ENCODE peak calls at places on chromosomes 6 and 20, in ten cellular contexts. E, N, P, V, T, A, I, S, X and K are unnamed samples.

GRCh38 chr20:1809121-1809520 is 86.1 kb upstream of the SIRPA start:
- DNase-seq in V (no peak), X (no peak), I (no peak), P (no peak), S (no peak), N (peak), A (no peak), E (no peak), T (no peak), K (no peak)

GRCh38 chr20:1278993-1279392 is 12.9 kb downstream of the SNPH start:
- DNase-seq in E (no peak), N (no peak), P (no peak), S (no peak), I (no peak), T (no peak), X (no peak), A (no peak), V (no peak), K (no peak)

GRCh38 chr6:139679516-139680179 is 305.2 kb upstream of the CITED2 start:
- DNase-seq in E (no peak), P (no peak), I (no peak), A (no peak), S (no peak), V (no peak), N (peak), X (no peak), T (no peak), K (no peak)

GRCh38 chr20:51725584-51726176 is 42.5 kb downstream of the ATP9A start:
- DNase-seq in P (no peak), I (no peak), S (no peak), N (no peak), V (no peak), A (no peak), E (no peak), X (no peak), T (no peak), K (no peak)

GRCh38 chr6:155129744-155130143 is 134.1 kb upstream of the CLDN20 start:
- DNase-seq in S (no peak), N (no peak), X (no peak), V (no peak), E (no peak), I (no peak), T (no peak), P (no peak), A (no peak), K (no peak)

GRCh38 chr20:59006864-59007757 is at the start of gene CTSZ:
- DNase-seq in I (peak), T (peak), A (peak), P (no peak), V (no peak), X (peak), N (peak), S (peak), E (peak), K (peak)

GRCh38 chr20:33249456-33249855 is 13.7 kb downstream of the BPIFA1 start:
- DNase-seq in V (no peak), I (no peak), N (no peak), T (no peak), P (no peak), X (no peak), S (no peak), E (no peak), A (no peak), K (no peak)

GRCh38 chr20:31956556-31957220 is 4.8 kb upstream of the PDRG1 start:
- DNase-seq in X (no peak), T (no peak), A (no peak), P (no peak), S (no peak), N (no peak), E (no peak), V (no peak), I (no peak), K (no peak)

GRCh38 chr6:12288844-12289654 is 1.1 kb upstream of the EDN1 start:
- DNase-seq in N (peak), P (peak), A (no peak), V (no peak), E (peak), S (peak), X (peak), I (peak), T (peak), K (peak)

GRCh38 chr6:158014505-158015187 is 33.0 kb downstream of the SYNJ2 start:
- DNase-seq in V (no peak), X (no peak), P (no peak), I (peak), A (no peak), T (no peak), S (no peak), N (peak), E (no peak), K (no peak)

GRCh38 chr6:98831057-98832031 is 3.0 kb upstream of the POU3F2 start:
- DNase-seq in V (no peak), X (no peak), T (peak), E (no peak), I (no peak), N (no peak), S (no peak), P (peak), A (no peak), K (peak)